ENCODE peak calls at places on chromosomes 3 and 15, in seven cellular contexts. B is BE2C, L is ovary, U is GM06990, X is tibial nerve, D is mucosa of descending colon, K is breast epithelium. Q is an unnamed sample.
A peak's percentile ranks its signal among the peaks of the same experiment; 100 is the strongest.

GRCh38 chr3:83426311-83426710 is 1532.5 kb upstream of the CADM2 start:
- DNase-seq in X (no peak), B (no peak), D (no peak), L (no peak), U (no peak), K (no peak), Q (no peak)

GRCh38 chr3:156705761-156706631 is 31.6 kb downstream of the TIPARP start:
- DNase-seq in K (no peak), X (no peak), U (no peak), D (no peak), L (no peak), B (no peak), Q (no peak)

GRCh38 chr3:71702131-71703024 is 22.8 kb downstream of the EIF4E3 start:
- DNase-seq in B (no peak), D (no peak), X (no peak), K (no peak), L (no peak), U (no peak), Q (no peak)

GRCh38 chr3:167350245-167350862 is 29.7 kb downstream of the ZBBX start:
- DNase-seq in U (peak; percentile 2), K (no peak), D (no peak), X (no peak), L (no peak), B (no peak), Q (no peak)

GRCh38 chr3:108036984-108037741 is 53.7 kb downstream of the CD47 start:
- DNase-seq in B (no peak), K (no peak), D (no peak), L (no peak), X (no peak), U (no peak), Q (no peak)

GRCh38 chr3:52983828-52984227 is 62.0 kb downstream of the SFMBT1 start:
- DNase-seq in D (no peak), K (no peak), L (no peak), X (no peak), B (no peak), U (peak; percentile 15), Q (no peak)

GRCh38 chr3:169813757-169814517 is 1.2 kb upstream of the LRRC34 start:
- DNase-seq in U (peak; percentile 85), D (peak; percentile 77), K (no peak), L (peak; percentile 26), B (no peak), X (peak; percentile 8), Q (no peak)

GRCh38 chr15:45105586-45105985 is 8.4 kb downstream of the DUOX2 start:
- DNase-seq in U (no peak), B (no peak), L (no peak), X (no peak), K (no peak), D (no peak), Q (no peak)

GRCh38 chr3:149784064-149784704 is 8.2 kb downstream of the ANKUB1 start:
- DNase-seq in D (no peak), X (no peak), U (no peak), L (no peak), K (no peak), B (no peak), Q (peak; percentile 39)

GRCh38 chr3:23663661-23664186 is 142.0 kb upstream of the UBE2E1 start:
- DNase-seq in B (no peak), L (no peak), U (no peak), K (no peak), X (no peak), D (no peak), Q (no peak)

GRCh38 chr15:36161781-36162212 is 417.6 kb upstream of the CDIN1 start:
- DNase-seq in X (peak; percentile 47), U (no peak), L (no peak), D (no peak), B (no peak), K (peak; percentile 17), Q (peak; percentile 8)

GRCh38 chr3:32109256-32109655 is 2.8 kb downstream of the GPD1L start:
- DNase-seq in U (no peak), L (peak; percentile 84), D (peak; percentile 80), X (peak; percentile 85), K (peak; percentile 86), B (peak; percentile 45), Q (peak; percentile 84)

GRCh38 chr3:39051649-39052557 is at the start of the genes SCN11A and WDR48:
- DNase-seq in B (peak; percentile 83), D (peak; percentile 97), X (peak; percentile 96), U (peak; percentile 80), L (peak; percentile 95), K (peak; percentile 94), Q (peak; percentile 96)

GRCh38 chr3:57298041-57298440 is 5.6 kb upstream of the ASB14 start:
- DNase-seq in D (no peak), K (no peak), X (no peak), L (no peak), B (no peak), U (no peak), Q (no peak)

GRCh38 chr15:90684281-90684680 is 32.9 kb upstream of the BLM start:
- DNase-seq in D (no peak), L (no peak), U (no peak), X (no peak), K (no peak), B (no peak), Q (no peak)

GRCh38 chr3:137647179-137647578 is 116.9 kb upstream of the SOX14 start:
- DNase-seq in D (no peak), U (no peak), L (no peak), X (no peak), B (peak; percentile 30), K (no peak), Q (no peak)

GRCh38 chr3:58581328-58582091 is 4.3 kb upstream of the FAM107A start:
- DNase-seq in K (no peak), U (no peak), L (no peak), B (no peak), D (no peak), X (no peak), Q (no peak)

GRCh38 chr3:45553469-45553974 is 41.0 kb upstream of the LIMD1 start:
- DNase-seq in B (peak; percentile 28), L (peak; percentile 39), X (peak; percentile 56), U (peak; percentile 49), K (no peak), D (no peak), Q (peak; percentile 78)

GRCh38 chr15:80844011-80844732 is 65.0 kb downstream of the CEMIP start:
- DNase-seq in X (no peak), B (no peak), L (no peak), D (no peak), K (peak; percentile 22), U (no peak), Q (no peak)

GRCh38 chr3:50570508-50571279 is 1.4 kb downstream of the HEMK1 start:
- DNase-seq in B (no peak), L (no peak), K (no peak), U (no peak), X (no peak), D (no peak), Q (no peak)
- H3K4me3 ChIP-seq in B (no peak overlapping the region), L (no peak overlapping the region), K (no peak overlapping the region), U (no peak overlapping the region), X (no peak overlapping the region), D (no peak overlapping the region), Q (peak overlapping the region; percentile 70)

DNA sequence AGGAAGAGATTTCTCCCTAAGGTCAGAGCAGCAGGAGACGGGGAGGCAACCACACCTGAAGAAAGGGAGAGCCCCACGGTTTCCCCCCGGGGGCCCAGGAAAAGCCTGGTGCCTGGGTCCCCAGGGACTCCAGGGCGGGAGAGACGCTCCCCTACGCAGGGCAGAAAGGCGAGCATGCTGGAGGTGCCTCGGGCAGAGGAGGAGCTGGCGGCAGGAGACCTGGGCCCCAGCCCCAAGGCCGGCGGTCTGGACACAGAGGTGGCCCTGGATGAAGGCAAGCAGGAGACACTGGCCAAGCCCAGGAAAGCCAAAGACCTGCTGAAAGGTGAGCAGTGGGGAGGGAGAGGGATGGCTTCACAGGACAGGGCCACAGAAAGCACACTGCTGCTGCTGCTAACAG is 26.2 kb upstream of the SLC28A1 start:
- DNase-seq in L (no peak), B (no peak), U (no peak), D (no peak), X (no peak), K (no peak), Q (no peak)
- TF ChIP-seq CTCF in L (no peak), B (no peak), U (no peak), D (no peak), X (no peak), K (no peak), Q (no peak)

DNA sequence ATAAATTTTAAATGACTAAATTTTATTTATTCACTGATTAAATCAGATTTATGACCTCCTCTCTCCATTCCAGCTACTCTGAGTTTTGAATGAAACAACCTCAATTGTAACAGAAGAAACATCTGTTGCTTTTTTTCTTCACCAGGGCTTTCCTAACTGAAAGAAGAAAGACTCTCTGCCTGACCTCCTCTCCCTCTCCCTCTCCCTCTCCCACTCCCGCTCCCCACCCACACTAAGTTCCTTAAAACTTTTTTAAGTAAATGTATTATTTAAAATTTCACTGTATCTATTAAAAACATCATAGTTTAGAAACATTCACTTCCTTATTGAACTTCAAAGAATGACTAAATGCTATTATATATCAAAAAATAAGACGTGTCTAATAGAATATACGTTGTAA is 122.0 kb downstream of the TFDP2 start:
- DNase-seq in U (no peak), X (no peak), B (no peak), D (no peak), L (no peak), K (no peak), Q (no peak)
- H3K4me3 ChIP-seq in U (peak overlapping the region; percentile 61), X (peak overlapping the region; percentile 16), B (peak overlapping the region; percentile 76), D (no peak overlapping the region), L (no peak overlapping the region), K (peak overlapping the region; percentile 66), Q (peak overlapping the region; percentile 56)

GRCh38 chr15:71136159-71137137 is 21.2 kb downstream of the THSD4 start:
- DNase-seq in D (no peak), K (no peak), L (no peak), X (no peak), B (no peak), U (no peak), Q (no peak)
- TF ChIP-seq CTCF in D (no peak), K (no peak), L (no peak), X (no peak), B (no peak), U (no peak), Q (no peak)

GRCh38 chr3:196081834-196082470 is at the start of gene TFRC:
- DNase-seq in X (peak; percentile 86), L (peak; percentile 94), D (peak; percentile 98), U (peak; percentile 100), B (peak; percentile 99), K (peak; percentile 88), Q (peak; percentile 97)

GRCh38 chr3:196082471-196082971 is 631 bp upstream of the TFRC start:
- DNase-seq in K (no peak), L (no peak), U (no peak), D (no peak), B (no peak), X (no peak), Q (no peak)

GRCh38 chr3:196080997-196081833 is 675 bp downstream of the TFRC start:
- DNase-seq in X (peak; percentile 19), U (peak; percentile 79), K (peak; percentile 32), L (peak; percentile 66), B (peak; percentile 75), D (peak; percentile 88), Q (peak; percentile 79)

GRCh38 chr3:196076721-196077120 is 5.2 kb downstream of the TFRC start:
- DNase-seq in B (no peak), K (no peak), L (no peak), X (no peak), D (no peak), U (no peak), Q (no peak)

GRCh38 chr3:196080517-196080841 is 1.4 kb downstream of the TFRC start:
- DNase-seq in L (no peak), K (no peak), X (no peak), D (no peak), B (no peak), U (no peak), Q (no peak)
- H3K4me3 ChIP-seq in L (peak overlapping the region; percentile 98), K (peak overlapping the region; percentile 78), X (peak overlapping the region; percentile 95), D (peak overlapping the region; percentile 97), B (peak overlapping the region; percentile 78), U (peak overlapping the region; percentile 73), Q (peak overlapping the region; percentile 87)